ENCODE peak calls at places on chromosomes 7 and 10, in six cellular contexts. H is hepatocyte, Y is GM10248, N is cardiac fibroblast, V is neural progenitor cell, Q is GM13976. Z is an unnamed sample.

GRCh38 chr10:73209705-73210104 is 37.4 kb downstream of the DNAJC9 start:
- DNase-seq in H (no peak), Y (no peak), N (peak), V (no peak), Q (no peak), Z (no peak)

GRCh38 chr10:98267894-98268693 is at the start of gene LOXL4:
- DNase-seq in H (peak), Y (peak), N (peak), V (peak), Q (peak), Z (peak)

GRCh38 chr10:28532223-28532508 is 752 bp upstream of the WAC start:
- DNase-seq in H (no peak), Y (peak), N (no peak), V (no peak), Q (no peak), Z (peak)

GRCh38 chr10:12902135-12902572 is 99.4 kb downstream of the CCDC3 start:
- DNase-seq in H (peak), Y (peak), N (peak), V (peak), Q (peak), Z (peak)

GRCh38 chr7:107687656-107688055 is 27.0 kb downstream of the SLC26A4 start:
- DNase-seq in H (no peak), Y (no peak), N (no peak), V (no peak), Q (no peak), Z (no peak)

GRCh38 chr10:3564599-3564998 is 220.4 kb downstream of the KLF6 start:
- DNase-seq in H (no peak), Y (no peak), N (no peak), V (no peak), Q (no peak), Z (no peak)

GRCh38 chr10:481636-482035 is 207.8 kb downstream of the DIP2C start:
- DNase-seq in H (no peak), Y (no peak), N (no peak), V (no peak), Q (no peak), Z (no peak)

GRCh38 chr7:81062747-81063146 is 143.9 kb upstream of the SEMA3C start:
- DNase-seq in H (no peak), Y (no peak), N (no peak), V (no peak), Q (no peak), Z (no peak)

GRCh38 chr7:24819916-24820689 is 62.8 kb upstream of the GSDME start:
- DNase-seq in H (peak), Y (peak), N (peak), V (peak), Q (peak), Z (peak)

GRCh38 chr7:94247970-94248369 is 146.7 kb upstream of the COL1A2 start:
- DNase-seq in H (no peak), Y (no peak), N (no peak), V (no peak), Q (no peak), Z (no peak)

GRCh38 chr10:30671011-30671616 is 41.6 kb upstream of the LYZL2 start:
- DNase-seq in H (peak), Y (peak), N (peak), V (peak), Q (peak), Z (peak)

GRCh38 chr7:101984997-101985645 is 167.7 kb downstream of the CUX1 start:
- DNase-seq in H (no peak), Y (no peak), N (no peak), V (peak), Q (no peak), Z (peak)

GRCh38 chr10:70920519-70920918 is 32.2 kb upstream of the PCBD1 start:
- DNase-seq in H (no peak), Y (no peak), N (no peak), V (no peak), Q (no peak), Z (no peak)

GRCh38 chr10:125624800-125625199 is 58.2 kb downstream of the TEX36 start:
- DNase-seq in H (no peak), Y (no peak), N (no peak), V (no peak), Q (no peak), Z (no peak)

GRCh38 chr7:49294611-49295010 is 370.3 kb downstream of the CDC14C start:
- DNase-seq in H (no peak), Y (no peak), N (peak), V (no peak), Q (no peak), Z (no peak)

GRCh38 chr7:11128500-11128899 is 154.8 kb downstream of the PHF14 start:
- DNase-seq in H (no peak), Y (no peak), N (no peak), V (no peak), Q (no peak), Z (no peak)

GRCh38 chr10:16750461-16750860 is 66.8 kb downstream of the RSU1 start:
- DNase-seq in H (no peak), Y (no peak), N (no peak), V (no peak), Q (no peak), Z (no peak)

GRCh38 chr7:19177269-19177668 is 32.0 kb upstream of the FERD3L start:
- DNase-seq in H (no peak), Y (no peak), N (no peak), V (no peak), Q (no peak), Z (no peak)

GRCh38 chr7:106425017-106425719 is 140.4 kb upstream of the NAMPT start:
- DNase-seq in H (peak), Y (peak), N (peak), V (no peak), Q (peak), Z (peak)

GRCh38 chr7:513521-514166 is 6.0 kb downstream of the PDGFA start:
- DNase-seq in H (no peak), Y (no peak), N (peak), V (no peak), Q (no peak), Z (no peak)
- TF ChIP-seq CTCF in H (no peak), Y (no peak), N (no peak), V (no peak), Q (no peak), Z (no peak)

DNA sequence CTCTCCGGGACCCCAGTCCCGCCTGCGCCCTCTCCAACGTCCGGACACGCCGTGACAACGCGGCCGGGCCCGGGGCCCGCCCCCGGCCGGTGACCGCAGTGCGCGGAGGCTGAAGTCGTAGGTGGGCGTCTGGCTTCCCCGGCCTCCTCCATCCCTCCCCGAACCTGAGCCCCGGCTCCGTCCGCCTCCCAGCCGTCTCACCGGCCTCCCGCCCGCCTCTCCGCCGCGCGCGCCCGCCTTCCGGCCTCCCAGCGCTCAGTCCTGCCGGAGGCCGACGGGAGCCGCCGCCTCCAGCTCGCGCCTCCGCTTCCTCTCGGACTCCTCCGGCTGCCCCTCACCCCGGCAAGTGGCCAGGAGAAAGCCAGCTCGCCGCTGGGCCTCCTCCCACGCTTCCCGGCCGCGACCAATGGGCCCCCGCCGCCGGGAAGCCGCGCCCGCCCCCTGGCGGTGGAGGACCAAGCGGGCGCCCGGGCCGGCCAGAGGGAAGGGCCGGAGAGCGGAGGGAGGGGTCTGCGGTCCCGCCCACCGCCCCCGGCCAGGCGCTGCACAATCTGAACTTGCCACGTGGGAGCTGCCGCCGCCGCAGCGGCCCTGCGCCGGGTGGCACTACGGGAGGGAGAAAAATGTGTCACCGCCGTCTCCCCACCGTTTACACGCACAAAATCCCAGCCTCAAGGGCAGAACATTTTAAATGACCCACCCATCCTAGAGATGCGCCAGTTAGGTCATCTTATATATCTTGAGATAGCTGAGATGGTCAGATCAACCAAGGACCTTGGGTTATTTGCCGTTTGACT is at the start of gene FAM3C:
- DNase-seq in H (peak), Y (peak), N (peak), V (peak), Q (peak), Z (peak)
- TF ChIP-seq CTCF in H (peak), Y (peak), N (peak), V (peak), Q (peak), Z (peak)

DNA sequence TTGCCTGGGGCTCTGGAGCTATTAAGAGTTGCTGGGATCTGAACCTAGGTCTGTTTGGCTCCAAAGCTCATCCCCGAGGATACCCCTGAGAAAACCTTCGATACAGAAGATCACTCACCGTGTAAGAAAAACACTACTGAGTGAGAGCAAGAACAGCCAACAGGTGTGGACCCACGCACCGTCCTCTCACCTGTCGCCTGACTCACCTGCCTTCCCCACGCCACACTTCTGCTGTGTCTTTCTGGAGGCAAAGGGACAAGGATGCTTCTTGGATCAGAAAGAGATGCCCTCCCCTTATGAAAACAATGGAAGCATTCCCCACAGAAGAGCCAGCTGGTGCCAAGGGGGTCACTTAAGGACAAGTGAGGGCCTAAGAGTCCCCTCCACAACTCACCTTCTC is 46.7 kb downstream of the COL13A1 start:
- DNase-seq in H (no peak), Y (no peak), N (no peak), V (no peak), Q (no peak), Z (no peak)
- TF ChIP-seq CTCF in H (no peak), Y (no peak), N (no peak), V (no peak), Q (no peak), Z (no peak)

GRCh38 chr7:963236-964078 is 9.0 kb upstream of the ADAP1 start:
- DNase-seq in H (no peak), Y (no peak), N (no peak), V (peak), Q (no peak), Z (no peak)

GRCh38 chr7:961546-962400 is 7.3 kb upstream of the ADAP1 start:
- DNase-seq in H (no peak), Y (no peak), N (no peak), V (peak), Q (no peak), Z (no peak)

GRCh38 chr7:962401-963081 is 8.1 kb upstream of the ADAP1 start:
- DNase-seq in H (no peak), Y (no peak), N (no peak), V (peak), Q (no peak), Z (no peak)

GRCh38 chr7:966291-967069 is 8.9 kb downstream of the COX19 start:
- DNase-seq in H (no peak), Y (no peak), N (no peak), V (no peak), Q (no peak), Z (no peak)

DNA sequence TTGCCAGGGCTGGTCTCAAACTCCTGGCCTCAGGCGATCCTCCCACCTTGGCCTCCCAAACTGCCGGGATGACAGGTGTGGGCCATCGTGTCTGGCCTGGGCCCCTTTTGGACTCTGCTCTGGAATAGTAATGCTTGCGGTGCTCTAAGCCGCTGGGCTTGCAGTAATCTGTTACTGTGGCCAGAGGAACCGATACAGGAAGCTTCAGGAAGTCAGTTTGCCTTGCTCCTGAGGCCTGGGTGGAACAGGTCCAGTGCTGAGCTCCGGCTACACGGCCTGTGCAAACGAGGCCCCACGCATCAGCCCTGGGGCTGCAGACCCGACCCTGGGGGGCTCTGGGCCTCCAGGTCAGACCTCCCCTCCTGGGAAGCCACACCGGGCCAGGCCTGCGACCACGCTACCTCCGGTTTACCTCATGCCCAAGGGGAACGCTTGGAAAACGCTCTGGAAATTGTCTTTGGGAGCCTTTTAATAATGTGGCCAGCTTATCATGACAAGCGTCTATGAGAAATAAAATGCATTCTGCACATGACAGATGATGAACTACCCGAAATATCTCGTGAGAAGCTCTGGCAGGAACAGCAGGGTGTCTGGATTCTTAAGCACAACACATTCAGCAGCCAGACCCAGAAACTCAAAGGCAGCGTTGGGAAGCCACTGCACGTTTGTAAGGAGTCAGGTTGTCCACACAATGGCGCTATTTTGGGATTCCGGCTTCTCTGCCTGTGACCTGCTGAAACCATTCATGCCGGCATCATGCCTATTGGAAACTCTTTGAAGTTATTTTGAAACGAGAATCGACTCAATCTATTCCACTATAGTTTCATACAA is 10.1 kb upstream of the ADAP1 start:
- DNase-seq in H (no peak), Y (no peak), N (peak), V (peak), Q (no peak), Z (no peak)
- TF ChIP-seq CTCF in H (peak), Y (no peak), N (peak), V (peak), Q (no peak), Z (no peak)

DNA sequence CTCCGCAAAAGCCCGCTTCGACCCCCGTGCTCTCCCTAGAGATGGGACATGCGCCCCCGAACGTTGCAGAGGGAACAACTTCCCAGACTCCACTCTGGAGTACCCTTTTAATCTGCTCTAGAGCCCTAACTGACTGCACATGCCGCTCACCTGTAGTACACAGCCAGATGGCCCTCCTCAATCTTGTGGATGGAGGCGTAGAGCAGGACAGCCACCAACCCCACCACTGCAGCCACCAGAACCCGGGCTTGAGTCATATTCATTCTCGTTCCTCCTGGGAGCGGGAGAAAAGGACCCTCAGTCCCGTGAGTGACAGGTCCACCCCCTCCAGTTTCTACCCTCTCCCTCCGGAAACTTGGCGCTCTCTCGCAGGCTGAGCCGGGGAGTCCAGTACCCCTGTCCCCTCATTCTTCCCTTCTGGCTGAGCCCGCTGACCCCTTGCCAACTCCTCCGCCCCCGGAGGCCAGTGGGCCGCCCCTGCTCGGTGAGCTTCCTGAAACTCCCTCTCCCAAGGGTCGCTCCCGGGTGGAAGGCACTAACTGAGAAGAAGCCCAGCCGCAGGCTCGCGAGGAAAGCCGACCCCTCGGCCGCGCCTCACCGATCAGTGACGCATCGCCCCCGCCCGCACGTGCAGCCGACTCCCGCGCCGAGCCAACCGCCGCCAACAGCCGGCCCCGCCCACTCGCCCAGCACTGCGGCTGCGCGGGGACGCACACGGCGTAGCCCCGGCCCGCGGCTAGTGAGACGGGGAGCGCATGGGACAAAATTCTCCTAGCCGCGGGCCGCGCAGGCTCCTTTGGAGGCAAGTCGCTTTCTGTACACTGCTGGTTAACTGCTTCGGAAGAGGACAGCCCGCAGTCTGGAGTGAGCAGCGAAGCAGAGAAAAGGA is at the start of gene ERLIN1:
- DNase-seq in H (peak), Y (peak), N (peak), V (peak), Q (peak), Z (peak)
- TF ChIP-seq CTCF in H (peak), Y (no peak), N (no peak), V (peak), Q (no peak), Z (no peak)

GRCh38 chr10:20114179-20114578 is 297.9 kb downstream of the PLXDC2 start:
- DNase-seq in H (no peak), Y (no peak), N (no peak), V (no peak), Q (no peak), Z (no peak)
- TF ChIP-seq CTCF in H (no peak), Y (no peak), N (no peak), V (no peak), Q (no peak), Z (no peak)

GRCh38 chr10:126975221-126975620 is 70.0 kb downstream of the DOCK1 start:
- DNase-seq in H (no peak), Y (no peak), N (no peak), V (no peak), Q (no peak), Z (no peak)

GRCh38 chr10:126972622-126973414 is 67.6 kb downstream of the DOCK1 start:
- DNase-seq in H (peak), Y (no peak), N (peak), V (no peak), Q (no peak), Z (no peak)

GRCh38 chr10:126966938-126967337 is 61.7 kb downstream of the DOCK1 start:
- DNase-seq in H (no peak), Y (no peak), N (no peak), V (no peak), Q (no peak), Z (no peak)

GRCh38 chr10:126964190-126964589 is 59.0 kb downstream of the DOCK1 start:
- DNase-seq in H (no peak), Y (no peak), N (no peak), V (no peak), Q (no peak), Z (no peak)

GRCh38 chr10:126969310-126969709 is 64.1 kb downstream of the DOCK1 start:
- DNase-seq in H (peak), Y (no peak), N (peak), V (peak), Q (no peak), Z (no peak)
- TF ChIP-seq CTCF in H (peak), Y (no peak), N (no peak), V (peak), Q (no peak), Z (no peak)

GRCh38 chr10:102729090-102730026 is 14.4 kb upstream of the WBP1L start:
- DNase-seq in H (peak), Y (peak), N (peak), V (peak), Q (peak), Z (peak)
- TF ChIP-seq CTCF in H (peak), Y (peak), N (peak), V (peak), Q (peak), Z (peak)

GRCh38 chr10:102235598-102235920 is 5.8 kb downstream of the PITX3 start:
- DNase-seq in H (no peak), Y (no peak), N (no peak), V (no peak), Q (no peak), Z (no peak)

GRCh38 chr10:102234866-102235597 is 6.3 kb downstream of the PITX3 start:
- DNase-seq in H (no peak), Y (no peak), N (no peak), V (no peak), Q (no peak), Z (no peak)

GRCh38 chr10:102235991-102236390 is 5.3 kb downstream of the PITX3 start:
- DNase-seq in H (no peak), Y (no peak), N (no peak), V (no peak), Q (no peak), Z (no peak)

GRCh38 chr10:102240467-102241036 is 760 bp downstream of the PITX3 start:
- DNase-seq in H (no peak), Y (no peak), N (no peak), V (peak), Q (no peak), Z (no peak)

GRCh38 chr10:102237711-102238252 is 3.5 kb downstream of the PITX3 start:
- DNase-seq in H (no peak), Y (no peak), N (no peak), V (no peak), Q (no peak), Z (no peak)
- TF ChIP-seq CTCF in H (no peak), Y (no peak), N (no peak), V (no peak), Q (no peak), Z (no peak)

GRCh38 chr7:103425177-103425576 is 20.8 kb downstream of the SLC26A5 start:
- DNase-seq in H (no peak), Y (no peak), N (no peak), V (no peak), Q (no peak), Z (no peak)
- TF ChIP-seq CTCF in H (no peak), Y (no peak), N (no peak), V (no peak), Q (no peak), Z (no peak)

Z was measured in GM13977.